ENCODE peak calls at places on chromosome 1, in six cellular contexts. R is SHP77; I is skeletal muscle cell; S is activated naive CD4-positive, alpha-beta T cell treated with Interleukin-2 at 50 U/mL for 16 hours; Z is retinal pigment epithelial cell; K is mucosa of gallbladder. W is an unnamed sample.

GRCh38 chr1:31712625-31713024 is 8.8 kb upstream of the COL16A1 start:
- DNase-seq in K (peak), R (no peak), S (no peak), I (no peak), Z (no peak), W (no peak)

GRCh38 chr1:116078699-116079223 is 32.4 kb upstream of the MAB21L3 start:
- DNase-seq in I (no peak), K (no peak), Z (no peak), R (no peak), S (no peak), W (no peak)

GRCh38 chr1:224357626-224358124 is 996 bp downstream of the CNIH4 start:
- DNase-seq in I (no peak), R (no peak), S (no peak), K (no peak), Z (peak), W (no peak)

GRCh38 chr1:154944422-154945159 is 8.1 kb upstream of the PMVK start:
- DNase-seq in S (no peak), R (no peak), K (peak), Z (no peak), I (no peak), W (no peak)

GRCh38 chr1:37472281-37472680 is 2.1 kb upstream of the ZC3H12A start:
- DNase-seq in I (no peak), Z (no peak), K (no peak), R (peak), S (no peak), W (no peak)

GRCh38 chr1:35112668-35113067 is 33.5 kb downstream of the ZMYM1 start:
- DNase-seq in K (no peak), R (no peak), S (no peak), I (no peak), Z (no peak), W (no peak)

GRCh38 chr1:222168621-222169020 is 379.3 kb downstream of the HHIPL2 start:
- DNase-seq in R (no peak), Z (no peak), I (peak), S (no peak), K (no peak), W (no peak)

GRCh38 chr1:23908453-23909341 is 4.5 kb downstream of the CNR2 start:
- DNase-seq in R (no peak), S (no peak), Z (no peak), K (no peak), I (no peak), W (no peak)

GRCh38 chr1:110265186-110265585 is 55.1 kb downstream of the KCNC4 start:
- DNase-seq in K (no peak), Z (no peak), S (no peak), R (no peak), I (no peak), W (no peak)

GRCh38 chr1:30287976-30288375 is 435.4 kb downstream of the MATN1 start:
- DNase-seq in S (no peak), I (no peak), Z (no peak), K (no peak), R (no peak), W (no peak)